ENCODE peak calls at places on chromosome 3, in five cellular contexts. G is stimulated activated CD4-positive, alpha-beta T cell treated with anti-CD3 and anti-CD28 coated beads, Interleukin-4, amount 100 ng/mL, for 24 hours; E is T-helper 9 cell; X is GM10248; N is NCI-H2081. W is an unnamed sample.

GRCh38 chr3:183818706-183819624 is 6.4 kb downstream of the MAP6D1 start:
- DNase-seq in X (no peak), E (no peak), N (no peak), G (no peak), W (no peak)

GRCh38 chr3:88779482-88779881 is 327.9 kb upstream of the EPHA3 start:
- DNase-seq in E (no peak), N (no peak), G (no peak), X (no peak), W (no peak)

GRCh38 chr3:124695369-124695768 is 34.9 kb upstream of the UMPS start:
- DNase-seq in G (no peak), N (no peak), E (no peak), X (no peak), W (no peak)

GRCh38 chr3:104614564-104614963 is 752.1 kb upstream of the ALCAM start:
- DNase-seq in X (no peak), G (no peak), N (peak), E (no peak), W (no peak)

GRCh38 chr3:158532099-158532734 is 38.8 kb upstream of the MLF1 start:
- DNase-seq in G (no peak), E (no peak), X (no peak), N (peak), W (no peak)

GRCh38 chr3:140376136-140376889 is 301.6 kb upstream of the TRIM42 start:
- DNase-seq in X (no peak), N (no peak), E (no peak), G (no peak), W (no peak)

GRCh38 chr3:151895478-151895877 is 22.0 kb downstream of the SUCNR1 start:
- DNase-seq in N (no peak), X (no peak), E (no peak), G (no peak), W (no peak)

GRCh38 chr3:181383760-181384159 is 328.0 kb upstream of the SOX2 start:
- DNase-seq in E (no peak), X (no peak), G (no peak), N (peak), W (no peak)

GRCh38 chr3:108292905-108293328 is 3.4 kb upstream of the HHLA2 start:
- DNase-seq in G (no peak), E (no peak), N (no peak), X (peak), W (peak)

GRCh38 chr3:107962946-107963345 is 127.9 kb downstream of the CD47 start:
- DNase-seq in N (no peak), E (no peak), G (no peak), X (no peak), W (no peak)

GRCh38 chr3:39121626-39122025 is 14.1 kb downstream of the TTC21A start:
- DNase-seq in E (no peak), G (no peak), N (no peak), X (no peak), W (no peak)

GRCh38 chr3:5221701-5222100 is 34.2 kb downstream of the EDEM1 start:
- DNase-seq in X (no peak), E (no peak), G (no peak), N (no peak), W (no peak)

GRCh38 chr3:194826594-194826993 is 140.9 kb downstream of the FAM43A start:
- DNase-seq in E (no peak), N (no peak), X (no peak), G (no peak), W (no peak)

GRCh38 chr3:188853896-188854295 is 317.9 kb upstream of the TPRG1 start:
- DNase-seq in E (no peak), N (no peak), X (no peak), G (no peak), W (no peak)

GRCh38 chr3:179286331-179286730 is 35.4 kb upstream of the KCNMB3 start:
- DNase-seq in E (no peak), G (no peak), X (no peak), N (no peak), W (no peak)

GRCh38 chr3:9402410-9403228 is 5.2 kb downstream of the SETD5 start:
- DNase-seq in X (no peak), E (no peak), N (peak), G (no peak), W (no peak)

GRCh38 chr3:75781079-75781745 is 4.1 kb downstream of the ZNF717 start:
- DNase-seq in N (no peak), E (no peak), X (no peak), G (peak), W (peak)

GRCh38 chr3:6577584-6577983 is 283.3 kb upstream of the GRM7 start:
- DNase-seq in G (no peak), E (no peak), X (no peak), N (no peak), W (no peak)

GRCh38 chr3:8555705-8556314 is 54.2 kb downstream of the LMCD1 start:
- DNase-seq in N (peak), E (no peak), X (no peak), G (no peak), W (no peak)

GRCh38 chr3:172307143-172307560 is 141.1 kb downstream of the GHSR start:
- DNase-seq in N (no peak), E (no peak), G (no peak), X (no peak), W (no peak)

GRCh38 chr3:173770011-173770410 is 372.5 kb downstream of the NLGN1 start:
- DNase-seq in N (no peak), G (no peak), E (no peak), X (no peak), W (no peak)

GRCh38 chr3:118171236-118171852 is 863.3 kb downstream of the IGSF11 start:
- DNase-seq in G (no peak), N (no peak), E (no peak), X (no peak), W (no peak)

GRCh38 chr3:100496711-100497261 is 4.4 kb downstream of the TMEM45A start:
- DNase-seq in X (peak), G (no peak), E (no peak), N (no peak), W (no peak)

GRCh38 chr3:170692720-170693119 is 106.8 kb upstream of the SLC7A14 start:
- DNase-seq in X (no peak), G (no peak), N (no peak), E (no peak), W (no peak)

GRCh38 chr3:124411729-124412128 is 318.5 kb upstream of the UMPS start:
- DNase-seq in G (no peak), X (no peak), N (no peak), E (no peak), W (no peak)

GRCh38 chr3:126005951-126006350 is 37.0 kb downstream of the ROPN1B start:
- DNase-seq in N (no peak), G (no peak), E (no peak), X (no peak), W (no peak)

GRCh38 chr3:15380980-15381890 is 46.1 kb downstream of the METTL6 start:
- DNase-seq in N (no peak), E (no peak), G (no peak), X (no peak), W (no peak)

GRCh38 chr3:75886971-75887526 is 101.7 kb upstream of the ZNF717 start:
- DNase-seq in N (no peak), E (no peak), X (no peak), G (no peak), W (no peak)

GRCh38 chr3:185060655-185061054 is 92.2 kb downstream of the C3orf70 start:
- DNase-seq in X (no peak), G (no peak), N (no peak), E (no peak), W (no peak)

GRCh38 chr3:180478695-180479094 is 123.3 kb upstream of the TTC14 start:
- DNase-seq in E (no peak), N (no peak), G (no peak), X (no peak), W (no peak)

GRCh38 chr3:41144631-41145030 is 54.7 kb upstream of the CTNNB1 start:
- DNase-seq in G (no peak), E (no peak), N (no peak), X (no peak), W (no peak)

W was measured in activated CD4-positive, alpha-beta memory T cell treated with anti-CD3 and anti-CD28 coated beads for 36 hours.